ENCODE peak calls at places on chromosomes 4 and X, in five cellular contexts. X, F, T, S and N are unnamed samples.

GRCh38 chr4:143099693-143100092 is 85.0 kb upstream of the USP38 start:
- DNase-seq in S (no peak), X (no peak), F (no peak), T (no peak), N (no peak)

GRCh38 chr4:108783666-108784463 is 21.0 kb upstream of the ETNPPL start:
- DNase-seq in T (no peak), F (peak), X (no peak), S (no peak), N (no peak)

GRCh38 chr4:8343051-8343966 is 73.8 kb downstream of the HTRA3 start:
- DNase-seq in S (no peak), F (no peak), T (no peak), X (no peak), N (no peak)

GRCh38 chr4:119690871-119691270 is 62.3 kb upstream of the PDE5A start:
- DNase-seq in X (no peak), F (peak), T (no peak), S (no peak), N (no peak)

GRCh38 chrX:154372612-154373022 is 1.8 kb downstream of the FLNA start:
- DNase-seq in T (no peak), S (peak), X (no peak), F (peak), N (no peak)

GRCh38 chr4:1866095-1866755 is 5.0 kb upstream of the NSD2 start:
- DNase-seq in F (no peak), S (no peak), X (no peak), T (no peak), N (no peak)

GRCh38 chr4:161546902-161547301 is 616.9 kb downstream of the FSTL5 start:
- DNase-seq in T (no peak), X (no peak), F (no peak), S (no peak), N (no peak)

GRCh38 chr4:158159054-158159717 is 13.6 kb downstream of the GASK1B start:
- DNase-seq in X (no peak), S (no peak), T (no peak), F (no peak), N (no peak)

GRCh38 chr4:68864438-68865177 is 48.8 kb downstream of the UGT2B10 start:
- DNase-seq in X (peak), S (no peak), F (peak), T (no peak), N (no peak)

GRCh38 chr4:169484485-169484884 is 127.9 kb downstream of the NEK1 start:
- DNase-seq in F (no peak), S (no peak), T (no peak), X (no peak), N (no peak)

GRCh38 chr4:113355550-113356371 is 306.3 kb downstream of the ANK2 start:
- DNase-seq in X (no peak), T (no peak), F (no peak), S (peak), N (no peak)

GRCh38 chrX:107146670-107147069 is 28.0 kb upstream of the RBM41 start:
- DNase-seq in X (no peak), S (no peak), T (no peak), F (no peak), N (no peak)

GRCh38 chr4:1082215-1083182 is 30.9 kb downstream of the RNF212 start:
- DNase-seq in S (no peak), X (no peak), T (no peak), F (no peak), N (no peak)

GRCh38 chrX:71609095-71609750 is 9.1 kb downstream of the CXCR3 start:
- DNase-seq in X (no peak), S (no peak), T (no peak), F (no peak), N (no peak)

GRCh38 chr4:26081795-26082498 is 167.9 kb downstream of the SMIM20 start:
- DNase-seq in F (peak), S (no peak), T (no peak), X (peak), N (no peak)

GRCh38 chrX:10106801-10107200 is 50.0 kb upstream of the CLCN4 start:
- DNase-seq in X (no peak), S (no peak), F (no peak), T (no peak), N (no peak)

GRCh38 chr4:25002679-25003078 is 28.1 kb downstream of the LGI2 start:
- DNase-seq in X (no peak), T (no peak), F (no peak), S (no peak), N (no peak)

GRCh38 chr4:17142232-17142711 is 243.8 kb upstream of the LDB2 start:
- DNase-seq in X (no peak), S (no peak), T (no peak), F (no peak), N (no peak)

GRCh38 chr4:152735302-152735917 is 44.1 kb downstream of the TIGD4 start:
- DNase-seq in T (no peak), S (peak), F (no peak), X (peak), N (no peak)

GRCh38 chr4:156197216-156197615 is 243.6 kb upstream of the CTSO start:
- DNase-seq in S (no peak), T (peak), F (no peak), X (no peak), N (peak)

GRCh38 chr4:38788327-38788726 is 5.5 kb upstream of the TLR10 start:
- DNase-seq in T (no peak), F (no peak), X (no peak), S (no peak), N (no peak)

GRCh38 chrX:145820825-145821224 is 3.2 kb downstream of the SLITRK2 start:
- DNase-seq in F (no peak), T (no peak), X (no peak), S (no peak), N (no peak)

DNA sequence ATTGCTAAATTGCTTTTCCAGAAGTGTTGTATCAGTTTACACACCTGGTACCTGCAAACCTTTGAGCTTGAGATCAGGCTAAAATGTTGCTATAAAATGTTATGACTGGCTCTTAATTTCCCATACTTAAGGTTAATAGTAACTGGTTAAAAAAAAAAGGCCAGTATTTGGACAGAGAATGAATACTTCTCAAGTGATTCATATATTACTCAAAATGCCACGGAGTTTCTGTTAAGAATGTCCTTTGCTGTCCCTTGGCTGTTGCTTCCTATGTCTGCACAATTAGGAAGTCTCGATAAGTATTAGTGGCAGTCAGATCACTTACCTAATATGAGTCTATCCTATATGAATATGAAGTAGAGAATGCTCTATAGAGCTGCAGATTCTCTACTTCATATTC is 232.2 kb upstream of the IGFBP7 start:
- DNase-seq in T (no peak), X (no peak), S (no peak), F (no peak), N (no peak)
- TF ChIP-seq ATF3 in T (no peak), X (no peak), S (no peak), F (no peak), N (no peak)

GRCh38 chr4:121096629-121097028 is 24.3 kb upstream of the NDNF start:
- DNase-seq in T (no peak), F (peak), S (no peak), X (no peak), N (no peak)
- TF ChIP-seq CREB1 in T (no peak), F (no peak), S (no peak), X (no peak), N (no peak)

GRCh38 chr4:139324620-139325019 is 22.3 kb upstream of the NDUFC1 start:
- DNase-seq in T (no peak), S (no peak), X (no peak), F (no peak), N (no peak)
- TF ChIP-seq ATF3 in T (no peak), S (no peak), X (no peak), F (no peak), N (no peak)

GRCh38 chrX:119398974-119399771 is at the start of gene SLC25A43:
- DNase-seq in F (no peak), T (no peak), S (no peak), X (peak), N (peak)
- TF ChIP-seq CREB1 in F (no peak), T (no peak), S (no peak), X (no peak), N (no peak)